ENCODE peak calls at places on chromosomes 5 and 9, in ten cellular contexts. A is lower leg skin, H is Calu3, N is cardiac fibroblast, U is lower lobe of right lung, B is coronary artery, V is body of pancreas, Q is fibroblast of mammary gland, L is A673, E is colonic mucosa. Z is an unnamed sample.

GRCh38 chr9:25994605-25995004 is 316.4 kb upstream of the TUSC1 start:
- DNase-seq in A (no peak), H (no peak), N (no peak), U (no peak), B (no peak), V (no peak), Q (no peak), L (no peak), E (no peak), Z (no peak)

GRCh38 chr9:81108821-81109220 is 580.5 kb downstream of the TLE1 start:
- DNase-seq in A (no peak), H (no peak), N (no peak), U (no peak), B (no peak), V (no peak), Q (no peak), L (no peak), E (no peak), Z (no peak)

GRCh38 chr9:108184941-108185340 is 670.8 kb downstream of the ACTL7B start:
- DNase-seq in A (no peak), H (peak; percentile 12), N (peak; percentile 60), U (no peak), B (no peak), V (no peak), Q (peak; percentile 36), L (no peak), E (peak; percentile 49), Z (no peak)

GRCh38 chr5:55918097-55919035 is 67.2 kb downstream of the IL31RA start:
- DNase-seq in A (peak; percentile 74), H (no peak), N (no peak), U (no peak), B (peak; percentile 43), V (no peak), Q (no peak), L (no peak), E (peak; percentile 12), Z (no peak)

GRCh38 chr9:132506907-132507669 is 75.3 kb upstream of the BARHL1 start:
- DNase-seq in A (no peak), H (no peak), N (no peak), U (no peak), B (no peak), V (no peak), Q (no peak), L (no peak), E (no peak), Z (no peak)

GRCh38 chr9:23577611-23578010 is 248.4 kb downstream of the ELAVL2 start:
- DNase-seq in A (no peak), H (no peak), N (no peak), U (no peak), B (no peak), V (no peak), Q (no peak), L (no peak), E (no peak), Z (no peak)

GRCh38 chr5:146283344-146283761 is 55.3 kb upstream of the POU4F3 start:
- DNase-seq in A (no peak), H (no peak), N (peak; percentile 79), U (no peak), B (no peak), V (no peak), Q (peak; percentile 83), L (peak; percentile 18), E (no peak), Z (no peak)

GRCh38 chr9:99720455-99721050 is 101.1 kb upstream of the NR4A3 start:
- DNase-seq in A (no peak), H (no peak), N (peak; percentile 5), U (no peak), B (no peak), V (no peak), Q (peak; percentile 47), L (no peak), E (no peak), Z (no peak)

GRCh38 chr5:22998775-22999174 is 145.6 kb upstream of the CDH12 start:
- DNase-seq in A (no peak), H (no peak), N (no peak), U (no peak), B (no peak), V (no peak), Q (no peak), L (no peak), E (no peak), Z (no peak)

GRCh38 chr5:181037365-181037861 is 2.7 kb upstream of the BTNL9 start:
- DNase-seq in A (peak; percentile 53), H (no peak), N (no peak), U (no peak), B (no peak), V (no peak), Q (no peak), L (peak; percentile 22), E (no peak), Z (no peak)

GRCh38 chr5:7664208-7664607 is 186.7 kb downstream of the CFAP90 start:
- DNase-seq in A (no peak), H (no peak), N (no peak), U (no peak), B (no peak), V (no peak), Q (no peak), L (no peak), E (no peak), Z (no peak)

GRCh38 chr5:112694853-112695709 is 42.6 kb upstream of the APC start:
- DNase-seq in A (no peak), H (no peak), N (peak; percentile 67), U (no peak), B (no peak), V (no peak), Q (peak; percentile 72), L (peak; percentile 61), E (no peak), Z (no peak)

GRCh38 chr5:14686517-14686916 is 22.0 kb downstream of the OTULIN start:
- DNase-seq in A (no peak), H (no peak), N (no peak), U (no peak), B (no peak), V (no peak), Q (no peak), L (no peak), E (no peak), Z (no peak)

DNA sequence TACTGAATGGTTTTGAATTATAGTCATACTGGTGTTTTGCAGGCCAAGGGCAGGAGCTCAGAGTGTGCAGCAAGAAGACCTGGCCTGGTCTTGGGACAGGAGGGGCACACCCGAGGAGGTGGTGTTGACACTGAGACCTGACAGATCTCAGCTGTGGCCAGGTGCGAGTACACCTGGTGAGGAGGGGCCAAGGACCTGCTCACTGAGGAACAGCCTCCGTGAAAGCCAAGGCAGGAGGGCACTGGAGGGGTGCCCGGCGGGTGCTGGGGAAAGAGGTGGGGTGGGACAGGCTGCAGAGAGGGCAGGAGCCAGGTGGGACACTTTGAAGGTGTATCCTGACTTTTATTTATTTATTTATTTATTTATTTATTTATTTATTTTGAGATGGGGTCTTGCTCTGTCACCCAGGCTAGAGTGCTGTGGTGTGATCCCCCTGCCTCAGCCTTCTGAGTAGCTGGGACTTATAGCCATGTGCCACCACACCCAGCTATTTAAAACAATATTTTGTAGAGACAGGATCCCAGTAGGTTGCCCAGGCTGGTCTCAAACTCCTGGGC is 23.3 kb upstream of the LAMC3 start:
- DNase-seq in A (no peak), H (no peak), N (no peak), U (no peak), B (no peak), V (no peak), Q (no peak), L (no peak), E (no peak), Z (no peak)
- TF ChIP-seq CTCF in A (no peak), H (no peak), N (no peak), U (no peak), B (no peak), V (no peak), Q (no peak), L (no peak), E (no peak), Z (no peak)

GRCh38 chr9:95265960-95266359 is 51.5 kb downstream of the FANCC start:
- DNase-seq in A (no peak), H (no peak), N (no peak), U (no peak), B (no peak), V (no peak), Q (no peak), L (no peak), E (no peak), Z (no peak)

GRCh38 chr9:95266649-95267048 is 50.9 kb downstream of the FANCC start:
- DNase-seq in A (no peak), H (no peak), N (no peak), U (no peak), B (no peak), V (no peak), Q (no peak), L (no peak), E (no peak), Z (no peak)

GRCh38 chr9:95264954-95265615 is 52.4 kb downstream of the FANCC start:
- DNase-seq in A (no peak), H (no peak), N (peak; percentile 50), U (no peak), B (no peak), V (no peak), Q (peak; percentile 56), L (peak; percentile 48), E (no peak), Z (no peak)

GRCh38 chr9:95270790-95271189 is 46.7 kb downstream of the FANCC start:
- DNase-seq in A (no peak), H (no peak), N (no peak), U (no peak), B (no peak), V (no peak), Q (no peak), L (no peak), E (no peak), Z (no peak)

DNA sequence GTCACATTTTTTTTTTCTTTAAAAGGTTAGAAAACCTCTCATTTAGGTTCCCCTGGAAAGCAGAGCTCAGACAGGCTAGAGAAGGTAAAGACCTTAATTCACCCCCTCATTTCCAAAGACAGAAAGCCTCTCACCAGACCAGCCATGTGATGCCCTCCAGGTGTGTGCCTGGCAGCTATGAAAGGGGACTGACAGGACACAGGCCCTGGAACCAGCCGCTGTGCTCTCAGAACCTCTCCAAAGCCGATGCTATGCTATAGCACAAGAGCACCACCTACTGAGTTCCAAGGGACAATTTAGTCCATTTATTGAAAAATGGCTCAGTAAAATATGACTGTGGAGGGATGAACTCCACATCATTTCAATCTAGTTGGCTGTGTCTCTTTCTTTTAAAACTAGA is 48.8 kb downstream of the FANCC start:
- DNase-seq in A (no peak), H (peak; percentile 8), N (peak; percentile 65), U (no peak), B (no peak), V (peak; percentile 87), Q (peak; percentile 22), L (peak; percentile 58), E (no peak), Z (no peak)
- TF ChIP-seq CTCF in A (no peak), H (no peak), N (peak; percentile 50), U (peak; percentile 34), B (no peak), V (peak; percentile 62), Q (peak; percentile 24), L (peak; percentile 61), E (no peak), Z (peak; percentile 38)

GRCh38 chr5:10192309-10192708 is 57.4 kb downstream of the ATPSCKMT start:
- DNase-seq in A (no peak), H (no peak), N (peak; percentile 11), U (no peak), B (no peak), V (no peak), Q (peak; percentile 66), L (no peak), E (no peak), Z (no peak)
- TF ChIP-seq CTCF in A (no peak), H (no peak), N (no peak), U (no peak), B (no peak), V (no peak), Q (no peak), L (no peak), E (no peak), Z (no peak)

GRCh38 chr5:27561408-27561807 is 523.0 kb upstream of the CDH9 start:
- DNase-seq in A (peak; percentile 66), H (no peak), N (no peak), U (no peak), B (no peak), V (no peak), Q (no peak), L (no peak), E (no peak), Z (no peak)
- TF ChIP-seq CTCF in A (no peak), H (no peak), N (no peak), U (no peak), B (no peak), V (no peak), Q (no peak), L (no peak), E (no peak), Z (no peak)

Z was measured in psoas muscle.